ENCODE peak calls at places on chromosomes 12 and 14, in four cellular contexts. H is GM13977, L is A549, X is cerebellum. E is an unnamed sample.

GRCh38 chr14:76348898-76349297 is 27.0 kb upstream of the ESRRB start:
- DNase-seq in X (no peak), H (no peak), L (no peak), E (no peak)

GRCh38 chr12:79558924-79559469 is 131.8 kb downstream of the PAWR start:
- DNase-seq in H (no peak), L (no peak), X (no peak), E (no peak)

GRCh38 chr12:87930033-87930432 is 99.2 kb downstream of the C12orf50 start:
- DNase-seq in L (no peak), X (no peak), H (no peak), E (no peak)

GRCh38 chr12:52579468-52580450 is 6.1 kb upstream of the KRT74 start:
- DNase-seq in H (no peak), X (no peak), L (no peak), E (no peak)

GRCh38 chr14:93960774-93961438 is 15.5 kb downstream of the ASB2 start:
- DNase-seq in X (no peak), L (no peak), H (no peak), E (no peak)

GRCh38 chr14:74042296-74042695 is 23.1 kb downstream of the BBOF1 start:
- DNase-seq in L (no peak), H (no peak), X (no peak), E (no peak)

GRCh38 chr12:120639771-120640721 is at the start of gene CABP1:
- DNase-seq in H (peak; percentile 87), L (peak; percentile 56), X (peak; percentile 64), E (peak; percentile 87)

GRCh38 chr14:62947291-62947690 is 98.0 kb downstream of the KCNH5 start:
- DNase-seq in H (no peak), X (no peak), L (no peak), E (no peak)

GRCh38 chr14:73026243-73026844 is 562 bp downstream of the ZFYVE1 start:
- DNase-seq in L (no peak), H (no peak), X (no peak), E (no peak)

GRCh38 chr12:76085159-76085868 is 829 bp upstream of the NAP1L1 start:
- DNase-seq in L (no peak), H (peak; percentile 69), X (peak; percentile 12), E (peak; percentile 10)

GRCh38 chr12:116172224-116172849 is 105.2 kb downstream of the MED13L start:
- DNase-seq in L (no peak), X (no peak), H (peak; percentile 37), E (peak; percentile 46)

GRCh38 chr12:115227137-115227615 is 543.2 kb upstream of the TBX3 start:
- DNase-seq in X (no peak), L (peak; percentile 85), H (no peak), E (no peak)

GRCh38 chr12:88418856-88419497 is 161.3 kb downstream of the KITLG start:
- DNase-seq in X (no peak), H (no peak), L (no peak), E (no peak)

GRCh38 chr14:100159865-100160533 is 554 bp upstream of the DEGS2 start:
- DNase-seq in H (no peak), X (no peak), L (no peak), E (no peak)

GRCh38 chr12:96994900-96995299 is 87.8 kb downstream of the NEDD1 start:
- DNase-seq in H (no peak), X (no peak), L (no peak), E (no peak)

GRCh38 chr14:92352158-92352985 is 29.4 kb downstream of the SLC24A4 start:
- DNase-seq in H (peak; percentile 62), L (peak; percentile 34), X (no peak), E (peak; percentile 48)

GRCh38 chr14:103724116-103724515 is 8.5 kb downstream of the ZFYVE21 start:
- DNase-seq in H (no peak), L (no peak), X (peak; percentile 75), E (no peak)

GRCh38 chr12:93387780-93388179 is 10.1 kb downstream of the NUDT4 start:
- DNase-seq in H (no peak), L (no peak), X (no peak), E (no peak)

GRCh38 chr12:50936821-50937220 is 15.5 kb upstream of the HIGD1C start:
- DNase-seq in H (no peak), X (no peak), L (no peak), E (no peak)

GRCh38 chr12:15701721-15702156 is 87.4 kb downstream of the EPS8 start:
- DNase-seq in H (no peak), L (no peak), X (no peak), E (no peak)

GRCh38 chr12:7107181-7108041 is 1.6 kb downstream of the C1RL start:
- DNase-seq in L (no peak), X (no peak), H (no peak), E (no peak)

GRCh38 chr12:25864287-25864686 is 94.2 kb upstream of the RASSF8 start:
- DNase-seq in L (no peak), H (no peak), X (no peak), E (no peak)

GRCh38 chr14:88452231-88452630 is 66.8 kb downstream of the SPATA7 start:
- DNase-seq in L (no peak), X (no peak), H (no peak), E (no peak)

E was measured in GM10248.